ENCODE peak calls at places on chromosomes 11 and 22, in four cellular contexts. One of them, this sample, is unnamed.

GRCh38 chr11:16032974-16033373 is 323.4 kb downstream of the SOX6 start:
- DNase-seq in suprapubic skin: no peak
- DNase-seq in tibial nerve: no peak
- DNase-seq in transverse colon: no peak
- DNase-seq in this sample: no peak

GRCh38 chr11:105070221-105070789 is 25.2 kb upstream of the CARD16 start:
- DNase-seq in suprapubic skin: no peak
- DNase-seq in tibial nerve: no peak
- DNase-seq in transverse colon: no peak
- DNase-seq in this sample: no peak

GRCh38 chr11:6611092-6612007 is 666 bp downstream of the TAF10 start:
- DNase-seq in suprapubic skin: peak
- DNase-seq in tibial nerve: no peak
- DNase-seq in transverse colon: peak
- DNase-seq in this sample: no peak

GRCh38 chr11:2549080-2549479 is 104.3 kb downstream of the KCNQ1 start:
- DNase-seq in suprapubic skin: peak
- DNase-seq in tibial nerve: no peak
- DNase-seq in transverse colon: peak
- DNase-seq in this sample: peak

GRCh38 chr22:20974336-20974955 is 7.4 kb downstream of the AIFM3 start:
- DNase-seq in suprapubic skin: no peak
- DNase-seq in tibial nerve: no peak
- DNase-seq in transverse colon: no peak
- DNase-seq in this sample: no peak

GRCh38 chr11:13776134-13776815 is 107.8 kb downstream of the FAR1 start:
- DNase-seq in suprapubic skin: no peak
- DNase-seq in tibial nerve: no peak
- DNase-seq in transverse colon: no peak
- DNase-seq in this sample: no peak

GRCh38 chr11:32366671-32367070 is 68.7 kb downstream of the WT1 start:
- DNase-seq in suprapubic skin: no peak
- DNase-seq in tibial nerve: no peak
- DNase-seq in transverse colon: no peak
- DNase-seq in this sample: no peak

GRCh38 chr11:123659311-123659710 is 4.9 kb upstream of the SCN3B start:
- DNase-seq in suprapubic skin: no peak
- DNase-seq in tibial nerve: no peak
- DNase-seq in transverse colon: no peak
- DNase-seq in this sample: no peak

GRCh38 chr11:130808541-130808940 is 107.7 kb downstream of the SNX19 start:
- DNase-seq in suprapubic skin: no peak
- DNase-seq in tibial nerve: no peak
- DNase-seq in transverse colon: no peak
- DNase-seq in this sample: no peak

GRCh38 chr11:57778318-57779037 is 16.9 kb downstream of the CTNND1 start:
- DNase-seq in suprapubic skin: peak
- DNase-seq in tibial nerve: peak
- DNase-seq in transverse colon: peak
- DNase-seq in this sample: peak

GRCh38 chr22:36741204-36741793 is 34.6 kb downstream of the IFT27 start:
- DNase-seq in suprapubic skin: no peak
- DNase-seq in tibial nerve: no peak
- DNase-seq in transverse colon: no peak
- DNase-seq in this sample: no peak

GRCh38 chr11:116976941-116977570 is 121.2 kb downstream of the SIK3 start:
- DNase-seq in suprapubic skin: no peak
- DNase-seq in tibial nerve: no peak
- DNase-seq in transverse colon: no peak
- DNase-seq in this sample: no peak

GRCh38 chr22:23762866-23763578 is at the start of gene C22orf15:
- DNase-seq in suprapubic skin: no peak
- DNase-seq in tibial nerve: no peak
- DNase-seq in transverse colon: no peak
- DNase-seq in this sample: no peak

GRCh38 chr11:33492569-33492968 is 208.1 kb downstream of the C11orf91 start:
- DNase-seq in suprapubic skin: no peak
- DNase-seq in tibial nerve: no peak
- DNase-seq in transverse colon: no peak
- DNase-seq in this sample: no peak

GRCh38 chr22:36398602-36399472 is 11.1 kb upstream of the MYH9 start:
- DNase-seq in suprapubic skin: no peak
- DNase-seq in tibial nerve: no peak
- DNase-seq in transverse colon: peak
- DNase-seq in this sample: no peak

GRCh38 chr11:81707881-81708280 is 1025.8 kb downstream of the FAM181B start:
- DNase-seq in suprapubic skin: no peak
- DNase-seq in tibial nerve: no peak
- DNase-seq in transverse colon: no peak
- DNase-seq in this sample: no peak

GRCh38 chr11:100680070-100680469 is 7.0 kb upstream of the ARHGAP42 start:
- DNase-seq in suprapubic skin: no peak
- DNase-seq in tibial nerve: no peak
- DNase-seq in transverse colon: no peak
- DNase-seq in this sample: no peak

DNA sequence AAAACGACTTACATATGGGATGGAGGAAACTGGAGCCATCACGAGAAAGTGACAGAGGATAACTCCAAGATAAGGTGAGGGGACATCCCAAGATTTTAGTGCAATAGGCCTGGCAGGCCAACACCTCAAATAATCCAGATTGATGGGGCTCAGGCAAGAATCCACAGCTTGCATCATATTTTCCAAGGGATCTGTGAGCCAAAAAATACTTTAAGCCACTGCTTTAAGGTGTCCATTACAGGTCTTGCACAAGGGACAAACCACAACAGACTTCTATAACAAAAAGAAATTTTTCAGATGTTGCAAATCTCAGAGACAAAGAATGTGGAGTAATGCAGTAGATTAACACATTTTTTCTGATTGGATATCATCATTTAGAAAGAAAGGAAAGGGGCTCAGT is 45.6 kb downstream of the DENND5A start:
- DNase-seq in suprapubic skin: no peak
- DNase-seq in tibial nerve: peak
- DNase-seq in transverse colon: no peak
- DNase-seq in this sample: no peak
- TF ChIP-seq EP300 in suprapubic skin: no peak
- TF ChIP-seq EP300 in tibial nerve: no peak
- TF ChIP-seq EP300 in transverse colon: no peak
- TF ChIP-seq EP300 in this sample: no peak

GRCh38 chr11:95925011-95925410 is 1.1 kb upstream of the MTMR2 start:
- DNase-seq in suprapubic skin: no peak
- DNase-seq in tibial nerve: no peak
- DNase-seq in transverse colon: no peak
- DNase-seq in this sample: no peak
- H3K4me3 ChIP-seq in suprapubic skin: no peak
- H3K4me3 ChIP-seq in tibial nerve: no peak
- H3K4me3 ChIP-seq in transverse colon: peak
- H3K4me3 ChIP-seq in this sample: peak

GRCh38 chr22:24893341-24894070 is 53.0 kb downstream of the LHFPL7 start:
- DNase-seq in suprapubic skin: no peak
- DNase-seq in tibial nerve: no peak
- DNase-seq in transverse colon: no peak
- DNase-seq in this sample: no peak

GRCh38 chr22:24894998-24895397 is 51.5 kb downstream of the LHFPL7 start:
- DNase-seq in suprapubic skin: peak
- DNase-seq in tibial nerve: peak
- DNase-seq in transverse colon: peak
- DNase-seq in this sample: peak

GRCh38 chr22:24894220-24894975 is 52.1 kb downstream of the LHFPL7 start:
- DNase-seq in suprapubic skin: peak
- DNase-seq in tibial nerve: peak
- DNase-seq in transverse colon: peak
- DNase-seq in this sample: peak
- TF ChIP-seq EP300 in suprapubic skin: no peak
- TF ChIP-seq EP300 in tibial nerve: peak
- TF ChIP-seq EP300 in transverse colon: no peak
- TF ChIP-seq EP300 in this sample: peak

GRCh38 chr11:102317099-102317767 is at the start of gene BIRC3:
- DNase-seq in suprapubic skin: peak
- DNase-seq in tibial nerve: peak
- DNase-seq in transverse colon: peak
- DNase-seq in this sample: peak

GRCh38 chr11:102319544-102319943 is 2.3 kb downstream of the BIRC3 start:
- DNase-seq in suprapubic skin: no peak
- DNase-seq in tibial nerve: no peak
- DNase-seq in transverse colon: no peak
- DNase-seq in this sample: no peak

GRCh38 chr11:102318469-102318868 is 1.2 kb downstream of the BIRC3 start:
- DNase-seq in suprapubic skin: no peak
- DNase-seq in tibial nerve: no peak
- DNase-seq in transverse colon: peak
- DNase-seq in this sample: no peak

GRCh38 chr11:102316505-102316904 is 779 bp upstream of the BIRC3 start:
- DNase-seq in suprapubic skin: no peak
- DNase-seq in tibial nerve: no peak
- DNase-seq in transverse colon: no peak
- DNase-seq in this sample: no peak

DNA sequence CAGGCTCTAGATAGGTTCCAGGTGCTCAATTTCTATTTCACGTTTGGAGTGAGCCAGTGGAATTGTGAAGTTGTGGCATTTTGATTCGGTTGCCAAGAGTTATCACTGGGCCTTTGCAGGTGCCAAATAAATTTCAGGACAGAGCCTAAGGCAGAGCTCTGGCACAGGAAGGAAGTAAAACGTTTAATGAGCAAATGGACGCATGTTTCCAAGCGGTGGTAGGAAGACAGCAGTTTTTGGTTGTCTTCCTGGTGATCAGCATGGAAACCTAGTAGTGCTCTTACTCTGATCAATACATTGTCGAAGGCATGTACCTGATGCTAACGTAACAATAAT is 452 bp downstream of the BIRC3 start:
- DNase-seq in suprapubic skin: no peak
- DNase-seq in tibial nerve: no peak
- DNase-seq in transverse colon: no peak
- DNase-seq in this sample: no peak
- H3K4me3 ChIP-seq in suprapubic skin: peak
- H3K4me3 ChIP-seq in tibial nerve: peak
- H3K4me3 ChIP-seq in transverse colon: peak
- H3K4me3 ChIP-seq in this sample: peak

DNA sequence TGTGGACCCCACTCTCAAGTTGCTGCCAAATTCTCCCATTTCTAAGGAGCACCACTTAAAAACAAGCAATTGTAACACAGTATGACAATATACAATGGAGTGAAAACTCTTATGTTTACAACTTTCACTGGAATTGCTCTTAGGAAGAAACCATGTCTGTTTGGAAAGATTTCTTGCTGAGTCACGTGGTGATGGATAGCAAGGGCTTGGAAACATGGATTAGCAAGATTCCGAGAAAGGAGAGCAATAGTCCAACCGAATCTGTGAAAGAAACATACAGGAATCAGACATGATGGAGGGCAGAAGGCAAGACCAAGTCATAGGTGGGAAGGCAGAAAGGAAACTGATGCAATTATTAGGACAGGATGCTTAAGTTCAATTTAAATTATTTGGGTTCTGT is 27.6 kb upstream of the THY1 start:
- DNase-seq in suprapubic skin: no peak
- DNase-seq in tibial nerve: no peak
- DNase-seq in transverse colon: no peak
- DNase-seq in this sample: no peak
- TF ChIP-seq EP300 in suprapubic skin: no peak
- TF ChIP-seq EP300 in tibial nerve: no peak
- TF ChIP-seq EP300 in transverse colon: no peak
- TF ChIP-seq EP300 in this sample: no peak

GRCh38 chr22:46043339-46043738 is 66.4 kb upstream of the WNT7B start:
- DNase-seq in suprapubic skin: peak
- DNase-seq in tibial nerve: no peak
- DNase-seq in transverse colon: no peak
- DNase-seq in this sample: peak
- H3K4me3 ChIP-seq in suprapubic skin: peak
- H3K4me3 ChIP-seq in tibial nerve: peak
- H3K4me3 ChIP-seq in transverse colon: peak
- H3K4me3 ChIP-seq in this sample: no peak

This sample was measured in upper lobe of left lung.